ENCODE peak calls at places on chromosomes 12 and 14, in eight cellular contexts. One of them, this sample, is unnamed.
A peak's percentile ranks its signal among the peaks of the same experiment; 100 is the strongest.

GRCh38 chr12:106769078-106769477 is 5.4 kb upstream of the RIC8B start:
- DNase-seq in activated naive CD4-positive, alpha-beta T cell treated with anti-CD3 and anti-CD28 coated beads for 36 hours: no peak
- DNase-seq in activated CD4-positive, alpha-beta T cell treated with anti-CD3 and anti-CD28 coated beads, Interleukin-2, amount 50 U/mL, for 1 hour: no peak
- DNase-seq in mucosa of gallbladder: no peak
- DNase-seq in T follicular helper cell: no peak
- DNase-seq in stimulated activated CD4-positive, alpha-beta T cell treated with anti-CD3 and anti-CD28 coated beads, Interleukin-2, amount 100 ng/mL, for 24 hours: no peak
- DNase-seq in bronchial epithelial cell: no peak
- DNase-seq in NAMALWA: no peak
- DNase-seq in this sample: no peak

GRCh38 chr12:55499810-55500252 is 7.7 kb downstream of the OR6C68 start:
- DNase-seq in activated naive CD4-positive, alpha-beta T cell treated with anti-CD3 and anti-CD28 coated beads for 36 hours: no peak
- DNase-seq in activated CD4-positive, alpha-beta T cell treated with anti-CD3 and anti-CD28 coated beads, Interleukin-2, amount 50 U/mL, for 1 hour: no peak
- DNase-seq in mucosa of gallbladder: no peak
- DNase-seq in T follicular helper cell: no peak
- DNase-seq in stimulated activated CD4-positive, alpha-beta T cell treated with anti-CD3 and anti-CD28 coated beads, Interleukin-2, amount 100 ng/mL, for 24 hours: no peak
- DNase-seq in bronchial epithelial cell: no peak
- DNase-seq in NAMALWA: no peak
- DNase-seq in this sample: no peak

GRCh38 chr14:100765296-100765695 is 38.6 kb downstream of the DLK1 start:
- DNase-seq in activated naive CD4-positive, alpha-beta T cell treated with anti-CD3 and anti-CD28 coated beads for 36 hours: no peak
- DNase-seq in activated CD4-positive, alpha-beta T cell treated with anti-CD3 and anti-CD28 coated beads, Interleukin-2, amount 50 U/mL, for 1 hour: no peak
- DNase-seq in mucosa of gallbladder: no peak
- DNase-seq in T follicular helper cell: no peak
- DNase-seq in stimulated activated CD4-positive, alpha-beta T cell treated with anti-CD3 and anti-CD28 coated beads, Interleukin-2, amount 100 ng/mL, for 24 hours: no peak
- DNase-seq in bronchial epithelial cell: no peak
- DNase-seq in NAMALWA: no peak
- DNase-seq in this sample: no peak

GRCh38 chr12:132393991-132394949 is 64.9 kb upstream of the GALNT9 start:
- DNase-seq in activated naive CD4-positive, alpha-beta T cell treated with anti-CD3 and anti-CD28 coated beads for 36 hours: no peak
- DNase-seq in activated CD4-positive, alpha-beta T cell treated with anti-CD3 and anti-CD28 coated beads, Interleukin-2, amount 50 U/mL, for 1 hour: no peak
- DNase-seq in mucosa of gallbladder: no peak
- DNase-seq in T follicular helper cell: no peak
- DNase-seq in stimulated activated CD4-positive, alpha-beta T cell treated with anti-CD3 and anti-CD28 coated beads, Interleukin-2, amount 100 ng/mL, for 24 hours: peak; percentile 38
- DNase-seq in bronchial epithelial cell: no peak
- DNase-seq in NAMALWA: no peak
- DNase-seq in this sample: no peak

GRCh38 chr14:86166541-86166940 is 636.6 kb downstream of the FLRT2 start:
- DNase-seq in activated naive CD4-positive, alpha-beta T cell treated with anti-CD3 and anti-CD28 coated beads for 36 hours: no peak
- DNase-seq in activated CD4-positive, alpha-beta T cell treated with anti-CD3 and anti-CD28 coated beads, Interleukin-2, amount 50 U/mL, for 1 hour: no peak
- DNase-seq in mucosa of gallbladder: no peak
- DNase-seq in T follicular helper cell: no peak
- DNase-seq in stimulated activated CD4-positive, alpha-beta T cell treated with anti-CD3 and anti-CD28 coated beads, Interleukin-2, amount 100 ng/mL, for 24 hours: no peak
- DNase-seq in bronchial epithelial cell: no peak
- DNase-seq in NAMALWA: no peak
- DNase-seq in this sample: no peak

GRCh38 chr14:55074662-55075061 is 23.2 kb downstream of the MAPK1IP1L start:
- DNase-seq in activated naive CD4-positive, alpha-beta T cell treated with anti-CD3 and anti-CD28 coated beads for 36 hours: no peak
- DNase-seq in activated CD4-positive, alpha-beta T cell treated with anti-CD3 and anti-CD28 coated beads, Interleukin-2, amount 50 U/mL, for 1 hour: no peak
- DNase-seq in mucosa of gallbladder: no peak
- DNase-seq in T follicular helper cell: no peak
- DNase-seq in stimulated activated CD4-positive, alpha-beta T cell treated with anti-CD3 and anti-CD28 coated beads, Interleukin-2, amount 100 ng/mL, for 24 hours: no peak
- DNase-seq in bronchial epithelial cell: no peak
- DNase-seq in NAMALWA: peak; percentile 32
- DNase-seq in this sample: no peak

GRCh38 chr14:22386924-22387775 is 201.9 kb downstream of the DAD1 start:
- DNase-seq in activated naive CD4-positive, alpha-beta T cell treated with anti-CD3 and anti-CD28 coated beads for 36 hours: no peak
- DNase-seq in activated CD4-positive, alpha-beta T cell treated with anti-CD3 and anti-CD28 coated beads, Interleukin-2, amount 50 U/mL, for 1 hour: no peak
- DNase-seq in mucosa of gallbladder: peak; percentile 70
- DNase-seq in T follicular helper cell: no peak
- DNase-seq in stimulated activated CD4-positive, alpha-beta T cell treated with anti-CD3 and anti-CD28 coated beads, Interleukin-2, amount 100 ng/mL, for 24 hours: no peak
- DNase-seq in bronchial epithelial cell: peak; percentile 63
- DNase-seq in NAMALWA: peak; percentile 94
- DNase-seq in this sample: peak; percentile 9

GRCh38 chr14:42855159-42855558 is 1248.5 kb downstream of the LRFN5 start:
- DNase-seq in activated naive CD4-positive, alpha-beta T cell treated with anti-CD3 and anti-CD28 coated beads for 36 hours: no peak
- DNase-seq in activated CD4-positive, alpha-beta T cell treated with anti-CD3 and anti-CD28 coated beads, Interleukin-2, amount 50 U/mL, for 1 hour: no peak
- DNase-seq in mucosa of gallbladder: no peak
- DNase-seq in T follicular helper cell: no peak
- DNase-seq in stimulated activated CD4-positive, alpha-beta T cell treated with anti-CD3 and anti-CD28 coated beads, Interleukin-2, amount 100 ng/mL, for 24 hours: no peak
- DNase-seq in bronchial epithelial cell: no peak
- DNase-seq in NAMALWA: no peak
- DNase-seq in this sample: no peak

GRCh38 chr14:44339256-44339655 is 167.8 kb downstream of the FSCB start:
- DNase-seq in activated naive CD4-positive, alpha-beta T cell treated with anti-CD3 and anti-CD28 coated beads for 36 hours: no peak
- DNase-seq in activated CD4-positive, alpha-beta T cell treated with anti-CD3 and anti-CD28 coated beads, Interleukin-2, amount 50 U/mL, for 1 hour: no peak
- DNase-seq in mucosa of gallbladder: no peak
- DNase-seq in T follicular helper cell: no peak
- DNase-seq in stimulated activated CD4-positive, alpha-beta T cell treated with anti-CD3 and anti-CD28 coated beads, Interleukin-2, amount 100 ng/mL, for 24 hours: no peak
- DNase-seq in bronchial epithelial cell: peak; percentile 60
- DNase-seq in NAMALWA: no peak
- DNase-seq in this sample: no peak

GRCh38 chr12:6960291-6961277 is 9.4 kb downstream of the PTPN6 start:
- DNase-seq in activated naive CD4-positive, alpha-beta T cell treated with anti-CD3 and anti-CD28 coated beads for 36 hours: peak; percentile 62
- DNase-seq in activated CD4-positive, alpha-beta T cell treated with anti-CD3 and anti-CD28 coated beads, Interleukin-2, amount 50 U/mL, for 1 hour: no peak
- DNase-seq in mucosa of gallbladder: no peak
- DNase-seq in T follicular helper cell: no peak
- DNase-seq in stimulated activated CD4-positive, alpha-beta T cell treated with anti-CD3 and anti-CD28 coated beads, Interleukin-2, amount 100 ng/mL, for 24 hours: no peak
- DNase-seq in bronchial epithelial cell: no peak
- DNase-seq in NAMALWA: no peak
- DNase-seq in this sample: no peak

GRCh38 chr14:48914921-48915320 is 671.3 kb downstream of the RPS29 start:
- DNase-seq in activated naive CD4-positive, alpha-beta T cell treated with anti-CD3 and anti-CD28 coated beads for 36 hours: no peak
- DNase-seq in activated CD4-positive, alpha-beta T cell treated with anti-CD3 and anti-CD28 coated beads, Interleukin-2, amount 50 U/mL, for 1 hour: no peak
- DNase-seq in mucosa of gallbladder: no peak
- DNase-seq in T follicular helper cell: no peak
- DNase-seq in stimulated activated CD4-positive, alpha-beta T cell treated with anti-CD3 and anti-CD28 coated beads, Interleukin-2, amount 100 ng/mL, for 24 hours: no peak
- DNase-seq in bronchial epithelial cell: peak; percentile 5
- DNase-seq in NAMALWA: no peak
- DNase-seq in this sample: no peak

GRCh38 chr12:18436163-18436562 is 174.8 kb downstream of the PIK3C2G start:
- DNase-seq in activated naive CD4-positive, alpha-beta T cell treated with anti-CD3 and anti-CD28 coated beads for 36 hours: no peak
- DNase-seq in activated CD4-positive, alpha-beta T cell treated with anti-CD3 and anti-CD28 coated beads, Interleukin-2, amount 50 U/mL, for 1 hour: no peak
- DNase-seq in mucosa of gallbladder: no peak
- DNase-seq in T follicular helper cell: no peak
- DNase-seq in stimulated activated CD4-positive, alpha-beta T cell treated with anti-CD3 and anti-CD28 coated beads, Interleukin-2, amount 100 ng/mL, for 24 hours: no peak
- DNase-seq in bronchial epithelial cell: no peak
- DNase-seq in NAMALWA: no peak
- DNase-seq in this sample: no peak

GRCh38 chr12:41819948-41820347 is 324.7 kb downstream of the GXYLT1 start:
- DNase-seq in activated naive CD4-positive, alpha-beta T cell treated with anti-CD3 and anti-CD28 coated beads for 36 hours: no peak
- DNase-seq in activated CD4-positive, alpha-beta T cell treated with anti-CD3 and anti-CD28 coated beads, Interleukin-2, amount 50 U/mL, for 1 hour: no peak
- DNase-seq in mucosa of gallbladder: no peak
- DNase-seq in T follicular helper cell: no peak
- DNase-seq in stimulated activated CD4-positive, alpha-beta T cell treated with anti-CD3 and anti-CD28 coated beads, Interleukin-2, amount 100 ng/mL, for 24 hours: no peak
- DNase-seq in bronchial epithelial cell: no peak
- DNase-seq in NAMALWA: no peak
- DNase-seq in this sample: no peak

GRCh38 chr14:22313172-22313801 is 275.7 kb downstream of the DAD1 start:
- DNase-seq in activated naive CD4-positive, alpha-beta T cell treated with anti-CD3 and anti-CD28 coated beads for 36 hours: no peak
- DNase-seq in activated CD4-positive, alpha-beta T cell treated with anti-CD3 and anti-CD28 coated beads, Interleukin-2, amount 50 U/mL, for 1 hour: no peak
- DNase-seq in mucosa of gallbladder: no peak
- DNase-seq in T follicular helper cell: no peak
- DNase-seq in stimulated activated CD4-positive, alpha-beta T cell treated with anti-CD3 and anti-CD28 coated beads, Interleukin-2, amount 100 ng/mL, for 24 hours: no peak
- DNase-seq in bronchial epithelial cell: no peak
- DNase-seq in NAMALWA: no peak
- DNase-seq in this sample: no peak

GRCh38 chr14:84482256-84483071 is 1047.5 kb upstream of the FLRT2 start:
- DNase-seq in activated naive CD4-positive, alpha-beta T cell treated with anti-CD3 and anti-CD28 coated beads for 36 hours: no peak
- DNase-seq in activated CD4-positive, alpha-beta T cell treated with anti-CD3 and anti-CD28 coated beads, Interleukin-2, amount 50 U/mL, for 1 hour: no peak
- DNase-seq in mucosa of gallbladder: no peak
- DNase-seq in T follicular helper cell: no peak
- DNase-seq in stimulated activated CD4-positive, alpha-beta T cell treated with anti-CD3 and anti-CD28 coated beads, Interleukin-2, amount 100 ng/mL, for 24 hours: no peak
- DNase-seq in bronchial epithelial cell: peak; percentile 50
- DNase-seq in NAMALWA: no peak
- DNase-seq in this sample: no peak

GRCh38 chr14:103989034-103989433 is 46.7 kb upstream of the RD3L start:
- DNase-seq in activated naive CD4-positive, alpha-beta T cell treated with anti-CD3 and anti-CD28 coated beads for 36 hours: no peak
- DNase-seq in activated CD4-positive, alpha-beta T cell treated with anti-CD3 and anti-CD28 coated beads, Interleukin-2, amount 50 U/mL, for 1 hour: no peak
- DNase-seq in mucosa of gallbladder: no peak
- DNase-seq in T follicular helper cell: no peak
- DNase-seq in stimulated activated CD4-positive, alpha-beta T cell treated with anti-CD3 and anti-CD28 coated beads, Interleukin-2, amount 100 ng/mL, for 24 hours: no peak
- DNase-seq in bronchial epithelial cell: no peak
- DNase-seq in NAMALWA: no peak
- DNase-seq in this sample: no peak